ENCODE peak calls at places on chromosomes 13 and 19, in four cellular contexts. W is thoracic aorta, M is left lung, B is ascending aorta. Y is an unnamed sample.

GRCh38 chr13:31765441-31765840 is 26.1 kb downstream of the RXFP2 start:
- DNase-seq in B (no peak), M (no peak), W (no peak), Y (no peak)

GRCh38 chr13:52454459-52454824 is 836 bp upstream of the CKAP2 start:
- DNase-seq in B (no peak), W (no peak), M (peak), Y (no peak)

GRCh38 chr13:92196566-92197256 is 798.3 kb downstream of the GPC5 start:
- DNase-seq in W (no peak), B (no peak), M (no peak), Y (no peak)

GRCh38 chr13:22726721-22727120 is 454.1 kb upstream of the SGCG start:
- DNase-seq in B (no peak), W (no peak), M (no peak), Y (no peak)

GRCh38 chr13:73938375-73939070 is 195.7 kb downstream of the KLF12 start:
- DNase-seq in W (no peak), B (no peak), M (no peak), Y (no peak)

GRCh38 chr13:79662882-79663281 is 181.9 kb downstream of the NDFIP2 start:
- DNase-seq in M (no peak), W (no peak), B (no peak), Y (no peak)

GRCh38 chr19:722553-723101 is 13.9 kb downstream of the PALM start:
- DNase-seq in B (no peak), M (no peak), W (no peak), Y (no peak)

GRCh38 chr13:94345374-94346195 is 133.9 kb downstream of the DCT start:
- DNase-seq in M (no peak), W (no peak), B (no peak), Y (no peak)

GRCh38 chr19:1298235-1298634 is 12.6 kb downstream of the EFNA2 start:
- DNase-seq in W (no peak), M (no peak), B (no peak), Y (no peak)

GRCh38 chr13:113105032-113105993 is at the start of gene F7:
- DNase-seq in B (no peak), M (no peak), W (no peak), Y (no peak)

GRCh38 chr19:34365463-34366401 is 736 bp downstream of the GPI start:
- DNase-seq in M (peak), B (peak), W (no peak), Y (peak)

GRCh38 chr13:50864492-50864891 is 21.0 kb upstream of the DLEU7 start:
- DNase-seq in W (no peak), B (no peak), M (no peak), Y (no peak)

GRCh38 chr13:76677047-76677446 is 209.2 kb downstream of the KCTD12 start:
- DNase-seq in B (no peak), M (peak), W (no peak), Y (no peak)

GRCh38 chr19:19113040-19113541 is 25.2 kb downstream of the TMEM161A start:
- DNase-seq in M (no peak), B (no peak), W (no peak), Y (no peak)

GRCh38 chr13:113882266-113882627 is 18.4 kb upstream of the GAS6 start:
- DNase-seq in W (no peak), M (no peak), B (no peak), Y (no peak)

GRCh38 chr13:71610876-71611275 is 256.1 kb downstream of the DACH1 start:
- DNase-seq in W (no peak), M (no peak), B (no peak), Y (no peak)

GRCh38 chr19:51144482-51145045 is 2.5 kb downstream of the SIGLEC7 start:
- DNase-seq in B (no peak), W (no peak), M (no peak), Y (no peak)

GRCh38 chr19:47228168-47228936 is 2.6 kb downstream of the BBC3 start:
- DNase-seq in M (peak), B (peak), W (no peak), Y (no peak)

GRCh38 chr19:29277107-29277506 is 64.2 kb upstream of the UQCRFS1 start:
- DNase-seq in M (no peak), W (no peak), B (no peak), Y (no peak)

GRCh38 chr19:18427752-18428131 is 8.5 kb downstream of the SSBP4 start:
- DNase-seq in W (no peak), B (no peak), M (no peak), Y (no peak)

GRCh38 chr13:114299604-114300305 is 14.5 kb upstream of the CHAMP1 start:
- DNase-seq in W (no peak), M (no peak), B (no peak), Y (no peak)

GRCh38 chr19:29538651-29539050 is 12.9 kb downstream of the VSTM2B start:
- DNase-seq in W (no peak), B (no peak), M (peak), Y (no peak)

GRCh38 chr19:40465025-40465780 is at the start of gene BLVRB:
- DNase-seq in M (no peak), B (no peak), W (no peak), Y (no peak)

GRCh38 chr13:105328212-105328611 is 1207.2 kb downstream of the EFNB2 start:
- DNase-seq in W (no peak), B (no peak), M (no peak), Y (no peak)

GRCh38 chr13:81760316-81760715 is 1419.4 kb upstream of the SPRY2 start:
- DNase-seq in W (no peak), B (no peak), M (no peak), Y (no peak)

GRCh38 chr19:15260939-15261338 is 28.7 kb upstream of the EPHX3 start:
- DNase-seq in W (no peak), M (no peak), B (no peak), Y (no peak)

GRCh38 chr13:95643814-95644598 is 500 bp downstream of the DZIP1 start:
- DNase-seq in B (no peak), W (no peak), M (no peak), Y (no peak)

GRCh38 chr13:99087954-99088491 is 110.2 kb upstream of the DOCK9 start:
- DNase-seq in B (no peak), M (no peak), W (no peak), Y (no peak)

GRCh38 chr19:12946092-12946845 is 607 bp downstream of the RAD23A start:
- DNase-seq in M (peak), W (no peak), B (peak), Y (no peak)

GRCh38 chr19:12940897-12941296 is 2.5 kb downstream of the CALR start:
- DNase-seq in M (no peak), B (no peak), W (no peak), Y (no peak)

GRCh38 chr19:12945479-12946091 is at the start of gene RAD23A:
- DNase-seq in W (peak), M (peak), B (peak), Y (peak)

GRCh38 chr19:12944064-12944674 is 1.5 kb upstream of the RAD23A start:
- DNase-seq in B (no peak), M (no peak), W (no peak), Y (no peak)

DNA sequence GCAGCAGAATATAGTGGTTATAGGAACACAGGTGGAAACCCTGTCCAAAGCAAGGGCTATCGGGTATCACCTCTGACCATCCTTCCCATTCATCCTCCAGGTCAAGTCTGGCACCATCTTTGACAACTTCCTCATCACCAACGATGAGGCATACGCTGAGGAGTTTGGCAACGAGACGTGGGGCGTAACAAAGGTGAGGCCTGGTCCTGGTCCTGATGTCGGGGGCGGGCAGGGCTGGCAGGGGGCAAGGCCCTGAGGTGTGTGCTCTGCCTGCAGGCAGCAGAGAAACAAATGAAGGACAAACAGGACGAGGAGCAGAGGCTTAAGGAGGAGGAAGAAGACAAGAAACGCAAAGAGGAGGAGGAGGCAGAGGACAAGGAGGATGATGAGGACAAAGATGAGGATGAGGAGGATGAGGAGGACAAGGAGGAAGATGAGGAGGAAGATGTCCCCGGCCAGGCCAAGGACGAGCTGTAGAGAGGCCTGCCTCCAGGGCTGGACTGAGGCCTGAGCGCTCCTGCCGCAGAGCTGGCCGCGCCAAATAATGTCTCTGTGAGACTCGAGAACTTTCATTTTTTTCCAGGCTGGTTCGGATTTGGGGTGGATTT is 2.1 kb upstream of the RAD23A start:
- DNase-seq in W (no peak), M (no peak), B (no peak), Y (no peak)
- H3K27ac ChIP-seq in W (no peak), M (peak), B (peak), Y (no peak)

GRCh38 chr19:3982701-3983541 is 2.3 kb downstream of the EEF2 start:
- DNase-seq in W (no peak), B (no peak), M (no peak), Y (no peak)

GRCh38 chr19:3981373-3981735 is 3.9 kb downstream of the EEF2 start:
- DNase-seq in M (no peak), W (no peak), B (no peak), Y (no peak)

GRCh38 chr19:3980353-3981251 is 4.7 kb downstream of the EEF2 start:
- DNase-seq in B (no peak), W (no peak), M (no peak), Y (no peak)

GRCh38 chr19:3983542-3983914 is 1.7 kb downstream of the EEF2 start:
- DNase-seq in B (no peak), M (no peak), W (no peak), Y (no peak)

DNA sequence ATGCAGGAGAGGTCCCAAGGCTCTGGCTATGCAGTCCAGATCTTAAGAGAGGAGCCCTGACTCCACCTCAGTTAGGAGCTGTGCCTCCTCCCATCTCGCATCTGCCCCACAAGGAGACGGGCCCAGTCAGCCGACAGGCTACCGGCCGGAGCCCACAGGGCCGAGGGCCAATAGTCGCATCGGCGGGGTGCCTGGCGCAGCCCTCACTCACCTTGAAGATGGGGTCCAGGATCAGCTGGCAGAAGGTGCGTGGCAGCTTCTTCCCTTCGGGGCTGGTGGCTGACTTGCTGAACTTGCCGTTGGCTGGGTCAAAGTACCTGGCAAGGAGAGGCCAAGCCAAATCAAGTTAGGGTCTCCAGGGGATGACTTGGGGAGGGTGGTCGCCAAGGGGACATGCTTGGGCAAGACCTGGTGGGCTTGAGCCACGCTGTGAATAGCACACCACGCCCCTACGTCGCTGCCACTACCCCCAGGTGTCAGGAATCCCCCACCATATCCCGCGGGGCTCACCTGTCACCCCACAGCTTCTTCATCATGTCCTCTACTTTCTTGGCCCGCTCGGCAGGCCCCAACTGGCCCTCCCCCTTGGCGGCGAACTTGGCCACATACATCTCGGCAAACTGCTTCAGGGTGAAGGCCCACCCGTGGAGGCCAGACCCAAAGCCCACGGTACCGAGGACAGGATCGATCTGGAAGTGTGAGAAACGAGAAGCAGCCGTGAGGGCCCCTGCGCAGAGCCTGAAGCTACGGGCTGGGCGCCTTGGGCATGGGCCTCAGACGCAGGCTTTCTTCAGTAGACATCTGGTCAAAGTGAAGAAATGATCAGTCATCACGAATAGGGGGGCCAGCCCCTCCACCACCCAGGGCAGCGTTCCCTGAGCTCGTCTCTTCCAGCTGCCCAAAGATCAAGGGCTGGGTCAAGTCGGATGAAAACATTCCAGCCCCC is 3.3 kb downstream of the EEF2 start:
- DNase-seq in B (no peak), M (no peak), W (no peak), Y (no peak)
- H3K27ac ChIP-seq in B (no peak), M (no peak), W (no peak), Y (no peak)

GRCh38 chr19:10007366-10007765 is 2.9 kb downstream of the COL5A3 start:
- DNase-seq in W (no peak), B (no peak), M (no peak), Y (no peak)

GRCh38 chr19:10006335-10006708 is 4.0 kb downstream of the COL5A3 start:
- DNase-seq in M (peak), W (no peak), B (no peak), Y (no peak)

GRCh38 chr19:10004617-10005016 is 5.7 kb downstream of the COL5A3 start:
- DNase-seq in W (no peak), B (no peak), M (no peak), Y (no peak)

GRCh38 chr19:10006752-10007323 is 3.5 kb downstream of the COL5A3 start:
- DNase-seq in B (no peak), W (no peak), M (no peak), Y (no peak)

DNA sequence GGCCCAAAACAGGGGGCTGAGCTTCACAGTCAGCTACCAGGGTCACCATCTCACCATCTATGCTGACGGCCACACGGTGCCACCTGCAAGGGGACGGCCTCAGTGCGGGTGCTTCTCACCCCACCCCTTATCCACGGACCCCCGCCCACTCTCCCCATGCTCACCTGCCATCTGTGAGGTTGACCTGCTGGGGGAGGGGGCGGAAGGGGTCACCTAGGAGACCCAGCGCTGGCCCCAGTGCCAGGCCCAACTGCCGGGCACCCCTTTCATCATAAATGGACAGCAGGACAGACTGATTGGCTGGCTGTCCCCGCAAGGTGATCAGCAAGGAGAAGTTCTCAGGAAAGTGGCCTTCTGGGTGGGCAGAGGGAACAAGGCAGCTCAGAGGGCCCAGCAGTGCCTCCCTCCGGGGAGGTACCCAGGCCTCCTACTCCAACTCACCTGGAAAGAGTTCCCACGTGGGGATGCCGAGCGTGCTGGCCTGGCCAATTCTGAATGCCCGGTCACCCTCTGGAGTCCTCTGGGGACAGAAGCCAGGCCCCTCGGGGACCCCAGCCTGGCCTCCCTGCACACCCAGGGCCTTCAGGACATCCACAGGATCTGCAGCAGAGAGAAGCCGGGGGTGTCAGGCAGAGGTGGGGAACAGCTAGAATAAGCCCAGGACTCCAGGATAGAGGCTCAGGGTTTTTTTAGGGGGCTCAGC is 4.5 kb downstream of the COL5A3 start:
- DNase-seq in W (no peak), M (no peak), B (no peak), Y (no peak)
- H3K27ac ChIP-seq in W (peak), M (peak), B (peak), Y (peak)

DNA sequence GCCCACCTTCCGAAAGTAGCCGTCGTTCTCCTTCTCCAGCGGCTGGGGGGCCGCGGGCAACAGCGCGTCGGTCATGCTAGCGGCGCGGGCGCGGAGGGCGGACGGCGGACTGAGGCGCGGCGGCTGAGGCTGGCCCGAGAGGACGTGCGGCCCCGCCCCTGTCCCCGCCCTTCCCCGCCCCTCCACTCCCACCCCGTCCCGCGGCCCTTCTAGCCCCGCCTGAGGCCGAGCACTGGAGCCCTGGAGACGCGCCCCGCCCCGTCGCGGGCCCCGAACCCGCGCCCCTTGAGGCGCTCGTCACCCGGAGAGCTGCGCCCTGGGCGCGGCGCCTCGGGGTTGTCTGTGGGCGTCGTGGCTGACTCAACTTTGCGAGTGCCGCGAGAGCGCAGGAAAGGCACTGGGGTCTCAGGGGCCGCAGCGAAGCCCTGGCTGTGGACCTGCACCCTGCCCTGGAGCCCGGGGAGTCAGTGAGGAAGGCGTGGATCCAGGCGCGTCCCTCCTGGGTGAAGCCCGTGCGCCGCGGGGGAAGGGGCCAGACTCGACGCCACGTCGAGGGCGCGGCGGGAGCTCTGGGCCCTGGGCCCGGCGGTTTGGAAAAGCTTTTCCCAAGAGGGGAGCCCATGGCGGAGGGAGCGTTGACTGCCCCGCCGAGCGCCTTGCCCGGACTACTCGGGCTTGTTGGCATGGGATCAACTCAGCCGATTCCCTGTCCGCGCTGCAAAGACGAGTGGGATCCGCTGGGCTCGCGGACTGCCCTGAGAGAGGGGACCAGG is at the start of gene RHPN2:
- DNase-seq in B (no peak), M (peak), W (no peak), Y (no peak)
- H3K27ac ChIP-seq in B (no peak), M (no peak), W (no peak), Y (no peak)

GRCh38 chr13:48505597-48506091 is 27.2 kb downstream of the RCBTB2 start:
- DNase-seq in M (peak), B (peak), W (no peak), Y (no peak)
- H3K27ac ChIP-seq in M (peak), B (peak), W (peak), Y (peak)

GRCh38 chr19:5031231-5032100 is 62.6 kb downstream of the KDM4B start:
- DNase-seq in M (peak), B (peak), W (no peak), Y (peak)
- H3K27ac ChIP-seq in M (no peak), B (no peak), W (no peak), Y (no peak)

Y was measured in caudate nucleus.